ENCODE peak calls at places on chromosome 19, in five cellular contexts. U, T, M, I and R are unnamed samples.
A peak's percentile ranks its signal among the peaks of the same experiment; 100 is the strongest.

GRCh38 chr19:54882758-54883157 is 8.7 kb downstream of the FCAR start:
- DNase-seq in T (no peak), M (no peak), I (no peak), U (no peak), R (no peak)

GRCh38 chr19:39935262-39935661 is 828 bp upstream of the FCGBP start:
- DNase-seq in T (no peak), M (no peak), U (no peak), I (no peak), R (no peak)

GRCh38 chr19:2266183-2266993 is 10.2 kb upstream of the JSRP1 start:
- DNase-seq in I (no peak), M (peak; percentile 70), T (peak; percentile 49), U (no peak), R (peak; percentile 84)

GRCh38 chr19:51808333-51808986 is 13.5 kb downstream of the FPR3 start:
- DNase-seq in M (no peak), T (no peak), U (no peak), I (no peak), R (no peak)

GRCh38 chr19:39843919-39844793 is 2.0 kb downstream of the FBL start:
- DNase-seq in T (peak; percentile 16), M (no peak), I (peak; percentile 68), U (no peak), R (no peak)

GRCh38 chr19:46373573-46374359 is 26.9 kb downstream of the PPP5C start:
- DNase-seq in I (peak; percentile 80), M (peak; percentile 51), T (peak; percentile 55), U (no peak), R (peak; percentile 98)

GRCh38 chr19:15897738-15898276 is at the start of gene CYP4F2:
- DNase-seq in T (no peak), U (no peak), M (no peak), I (no peak), R (no peak)

GRCh38 chr19:1133471-1133929 is 29.7 kb downstream of the GPX4 start:
- DNase-seq in M (no peak), T (no peak), I (peak; percentile 72), U (peak; percentile 72), R (no peak)

GRCh38 chr19:45311640-45312039 is 11.0 kb downstream of the CKM start:
- DNase-seq in U (no peak), T (no peak), M (no peak), I (peak; percentile 52), R (no peak)

GRCh38 chr19:18153555-18154134 is 682 bp downstream of the PIK3R2 start:
- DNase-seq in T (no peak), M (no peak), I (peak; percentile 31), U (no peak), R (no peak)

DNA sequence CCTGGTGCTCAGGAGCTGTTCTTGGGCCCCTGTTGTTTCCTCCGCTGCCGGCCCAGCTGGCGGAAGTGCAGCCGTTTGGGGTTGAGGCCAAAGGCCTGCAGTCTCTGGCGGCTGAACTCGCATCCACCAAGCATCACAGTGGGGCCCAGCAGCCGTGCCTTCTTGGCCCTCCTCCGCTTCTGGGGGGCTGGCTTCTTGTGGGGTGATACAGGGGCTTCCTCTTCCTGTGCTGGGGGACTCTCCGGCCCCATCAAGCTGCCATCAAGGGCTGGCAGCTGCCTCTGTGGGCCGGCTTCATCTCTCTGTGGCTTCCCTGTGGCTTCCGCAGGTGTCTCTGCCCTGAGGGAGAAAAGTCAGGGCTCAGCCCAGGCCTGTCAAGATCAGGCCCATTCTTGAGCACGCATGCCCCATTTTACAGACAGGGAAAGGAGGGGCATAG is 10.3 kb downstream of the ATG4D start:
- DNase-seq in U (peak; percentile 40), I (no peak), M (no peak), T (no peak), R (peak; percentile 45)
- H3K36me3 ChIP-seq in U (peaks cover 75% of the 10 kb centered on the region), I (peaks cover 16% of the 10 kb centered on the region), M (peaks cover 71% of the 10 kb centered on the region), T (peaks cover 11% of the 10 kb centered on the region), R (peaks cover 4% of the 10 kb centered on the region)

GRCh38 chr19:3721900-3722442 is 13.8 kb downstream of the TJP3 start:
- DNase-seq in I (no peak), T (no peak), M (no peak), U (no peak), R (no peak)
- H3K4me3 ChIP-seq in I (peak overlapping the region; percentile 83), T (no peak overlapping the region), M (peak overlapping the region; percentile 11), U (peak overlapping the region; percentile 77), R (peak overlapping the region; percentile 57)

GRCh38 chr19:49153167-49153809 is 1.9 kb downstream of the HRC start:
- DNase-seq in M (no peak), T (no peak), U (no peak), I (no peak), R (no peak)

GRCh38 chr19:49154279-49154678 is 917 bp downstream of the HRC start:
- DNase-seq in I (no peak), T (no peak), U (no peak), M (no peak), R (no peak)

GRCh38 chr19:49155830-49156346 is 692 bp upstream of the HRC start:
- DNase-seq in I (peak; percentile 37), M (no peak), U (no peak), T (no peak), R (no peak)

GRCh38 chr19:49157445-49158224 is at the start of gene TRPM4:
- DNase-seq in M (peak; percentile 68), U (no peak), I (peak; percentile 97), T (peak; percentile 46), R (peak; percentile 86)

GRCh38 chr19:49155005-49155826 is at the start of gene HRC:
- DNase-seq in T (no peak), U (no peak), I (peak; percentile 36), M (no peak), R (no peak)
- H3K36me3 ChIP-seq in T (no peaks in the 10 kb centered on the region), U (no peaks in the 10 kb centered on the region), I (no peaks in the 10 kb centered on the region), M (no peaks in the 10 kb centered on the region), R (no peaks in the 10 kb centered on the region)

DNA sequence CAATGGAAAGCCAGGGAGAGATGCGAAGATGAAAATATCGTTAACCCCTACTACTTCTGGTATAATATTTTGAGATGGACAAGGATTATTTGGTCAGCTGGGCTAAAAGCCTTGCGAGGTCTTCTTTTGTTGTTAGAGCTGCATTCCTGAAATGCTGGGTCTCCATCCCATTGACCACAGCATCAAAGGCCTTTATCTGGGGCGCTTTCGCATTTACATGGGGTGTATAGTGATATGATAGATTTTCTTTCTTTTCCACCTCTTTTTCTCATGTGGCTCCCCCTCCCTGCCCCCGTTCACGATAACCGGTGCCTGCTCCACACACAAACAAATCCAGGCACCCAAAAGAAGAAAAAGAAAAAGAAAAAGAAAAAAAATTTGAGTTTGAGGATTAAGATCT is 77.5 kb downstream of the ZNF536 start:
- DNase-seq in M (no peak), I (peak; percentile 53), U (no peak), T (no peak), R (no peak)
- H3K4me3 ChIP-seq in M (no peak overlapping the region), I (peak overlapping the region; percentile 4), U (no peak overlapping the region), T (no peak overlapping the region), R (peak overlapping the region; percentile 33)